ENCODE peak calls at places on chromosomes 1 and 21, in ten cellular contexts. H, R, J, G, K, O, N, U, F and V are unnamed samples.

GRCh38 chr21:44761747-44762208 is 39.8 kb downstream of the UBE2G2 start:
- DNase-seq in H (no peak), R (no peak), J (no peak), G (no peak), K (no peak), O (no peak), N (no peak), U (no peak), F (no peak), V (no peak)

GRCh38 chr1:24929876-24930702 is at the start of gene RUNX3:
- DNase-seq in H (no peak), R (peak; percentile 77), J (peak; percentile 92), G (peak; percentile 95), K (peak; percentile 62), O (peak; percentile 76), N (peak; percentile 96), U (no peak), F (peak; percentile 74), V (no peak)

GRCh38 chr1:201023517-201023902 is at the start of gene KIF21B:
- DNase-seq in H (peak; percentile 45), R (peak; percentile 77), J (peak; percentile 92), G (peak; percentile 94), K (peak; percentile 94), O (peak; percentile 81), N (peak; percentile 93), U (no peak), F (peak; percentile 90), V (no peak)

GRCh38 chr1:156164465-156164831 is 11.1 kb downstream of the SEMA4A start:
- DNase-seq in H (no peak), R (no peak), J (no peak), G (no peak), K (no peak), O (no peak), N (no peak), U (no peak), F (no peak), V (no peak)

GRCh38 chr1:81670997-81671396 is 129.7 kb upstream of the ADGRL2 start:
- DNase-seq in H (no peak), R (no peak), J (no peak), G (no peak), K (no peak), O (no peak), N (no peak), U (no peak), F (no peak), V (no peak)

GRCh38 chr1:116990612-116991151 is 10.9 kb upstream of the CD101 start:
- DNase-seq in H (peak; percentile 94), R (no peak), J (no peak), G (no peak), K (no peak), O (peak; percentile 89), N (no peak), U (peak; percentile 43), F (no peak), V (peak; percentile 17)

GRCh38 chr1:155320661-155321576 is at the start of gene RUSC1:
- DNase-seq in H (peak; percentile 47), R (no peak), J (peak; percentile 87), G (peak; percentile 76), K (no peak), O (peak; percentile 48), N (peak; percentile 84), U (peak; percentile 49), F (peak; percentile 90), V (no peak)

GRCh38 chr1:200916681-200917080 is 22.0 kb downstream of the INAVA start:
- DNase-seq in H (no peak), R (no peak), J (no peak), G (no peak), K (no peak), O (no peak), N (no peak), U (no peak), F (no peak), V (no peak)

GRCh38 chr1:167492509-167492910 is 25.8 kb downstream of the CD247 start:
- DNase-seq in H (no peak), R (no peak), J (peak; percentile 72), G (peak; percentile 56), K (no peak), O (no peak), N (peak; percentile 60), U (no peak), F (no peak), V (no peak)

GRCh38 chr1:150576794-150577556 is 2.4 kb downstream of the MCL1 start:
- DNase-seq in H (no peak), R (no peak), J (no peak), G (no peak), K (peak; percentile 43), O (no peak), N (no peak), U (peak; percentile 39), F (no peak), V (no peak)

GRCh38 chr1:181159451-181160151 is 71.1 kb downstream of the IER5 start:
- DNase-seq in H (peak; percentile 42), R (peak; percentile 67), J (peak; percentile 75), G (peak; percentile 52), K (peak; percentile 41), O (peak; percentile 73), N (peak; percentile 71), U (peak; percentile 55), F (no peak), V (no peak)

GRCh38 chr1:172244865-172245264 is 175.6 kb upstream of the C1orf105 start:
- DNase-seq in H (no peak), R (no peak), J (no peak), G (no peak), K (peak; percentile 26), O (no peak), N (no peak), U (no peak), F (no peak), V (no peak)

GRCh38 chr1:23562138-23562819 is 3.0 kb upstream of the ID3 start:
- DNase-seq in H (peak; percentile 99), R (peak; percentile 68), J (peak; percentile 48), G (peak; percentile 45), K (peak; percentile 88), O (peak; percentile 80), N (peak; percentile 38), U (peak; percentile 99), F (peak; percentile 93), V (no peak)

GRCh38 chr1:95021794-95022193 is 51.0 kb downstream of the ALG14 start:
- DNase-seq in H (no peak), R (no peak), J (no peak), G (no peak), K (no peak), O (no peak), N (no peak), U (peak; percentile 38), F (no peak), V (no peak)

GRCh38 chr1:242525769-242526168 is 1.3 kb upstream of the PLD5 start:
- DNase-seq in H (no peak), R (no peak), J (no peak), G (no peak), K (no peak), O (no peak), N (no peak), U (no peak), F (no peak), V (no peak)

GRCh38 chr1:47582891-47583608 is 145.2 kb downstream of the FOXD2 start:
- DNase-seq in H (peak; percentile 31), R (no peak), J (no peak), G (no peak), K (no peak), O (no peak), N (peak; percentile 19), U (no peak), F (no peak), V (no peak)

GRCh38 chr1:219317762-219318353 is 144.2 kb downstream of the LYPLAL1 start:
- DNase-seq in H (no peak), R (no peak), J (no peak), G (no peak), K (peak; percentile 31), O (no peak), N (no peak), U (no peak), F (peak; percentile 22), V (no peak)

GRCh38 chr1:173714441-173714758 is 381 bp upstream of the KLHL20 start:
- DNase-seq in H (no peak), R (no peak), J (no peak), G (no peak), K (no peak), O (no peak), N (no peak), U (no peak), F (no peak), V (no peak)